ENCODE peak calls at places on chromosomes 12 and 14, in seven cellular contexts. Z, N, Q, G, V, O and H are unnamed samples.

GRCh38 chr14:103259801-103260628 is 74.0 kb upstream of the EIF5 start:
- DNase-seq in N (no peak), Z (no peak), V (no peak), O (no peak), G (no peak), Q (no peak), H (no peak)

GRCh38 chr12:67222302-67222701 is 46.9 kb upstream of the CAND1 start:
- DNase-seq in V (no peak), Z (peak; percentile 4), O (no peak), N (no peak), G (no peak), Q (peak; percentile 5), H (peak; percentile 31)

GRCh38 chr12:65740873-65741600 is 83.2 kb upstream of the HMGA2 start:
- DNase-seq in V (peak; percentile 97), Q (peak; percentile 72), O (peak; percentile 69), Z (no peak), N (no peak), G (no peak), H (peak; percentile 92)

GRCh38 chr12:89153341-89153740 is 199.0 kb downstream of the DUSP6 start:
- DNase-seq in V (no peak), N (no peak), G (no peak), Q (no peak), Z (no peak), O (no peak), H (no peak)

GRCh38 chr12:17304503-17305347 is 698.8 kb upstream of the LMO3 start:
- DNase-seq in Z (no peak), Q (no peak), N (no peak), V (no peak), O (no peak), G (no peak), H (no peak)

GRCh38 chr12:104743181-104743580 is 214.9 kb downstream of the SLC41A2 start:
- DNase-seq in Q (no peak), V (no peak), Z (no peak), N (no peak), G (no peak), O (no peak), H (no peak)

GRCh38 chr12:49348781-49349180 is 2.1 kb downstream of the DNAJC22 start:
- DNase-seq in Z (no peak), G (no peak), V (no peak), Q (no peak), N (no peak), O (no peak), H (no peak)

GRCh38 chr14:96363751-96364336 is 518 bp downstream of the GSKIP start:
- DNase-seq in Q (peak; percentile 65), Z (no peak), O (peak; percentile 48), N (no peak), V (peak; percentile 45), G (no peak), H (peak; percentile 36)

GRCh38 chr14:23119362-23120327 is 590 bp upstream of the CEBPE start:
- DNase-seq in O (no peak), G (no peak), V (no peak), Z (no peak), N (no peak), Q (no peak), H (no peak)

GRCh38 chr12:107955966-107956643 is 173.0 kb upstream of the WSCD2 start:
- DNase-seq in O (no peak), V (no peak), Q (no peak), N (no peak), Z (no peak), G (no peak), H (no peak)

GRCh38 chr12:32897688-32898573 is 1.4 kb upstream of the PKP2 start:
- DNase-seq in Z (no peak), Q (no peak), V (no peak), O (no peak), G (no peak), N (no peak), H (no peak)

GRCh38 chr14:47186491-47186890 is 488.9 kb downstream of the MDGA2 start:
- DNase-seq in O (no peak), Q (no peak), Z (no peak), G (no peak), V (no peak), N (no peak), H (no peak)

DNA sequence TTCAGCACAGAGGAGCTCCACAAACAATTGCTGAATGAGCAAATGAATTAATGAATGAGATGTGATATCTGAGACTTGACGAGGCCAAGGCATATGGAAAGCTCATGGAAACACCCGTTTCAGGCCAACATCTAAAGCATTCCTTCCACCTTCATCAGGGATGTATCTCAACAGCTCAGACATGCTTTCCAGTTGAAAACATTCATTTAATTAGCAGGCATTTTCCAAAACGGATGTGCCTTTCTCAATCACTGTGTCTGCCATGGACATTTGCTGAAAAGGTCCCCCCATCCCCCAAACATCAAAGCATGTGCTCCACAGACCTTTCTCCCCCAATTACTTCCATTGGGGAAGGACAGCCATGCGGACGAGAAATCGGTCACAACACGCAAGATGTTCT is 528.4 kb downstream of the MED13L start:
- DNase-seq in O (no peak), N (no peak), Z (no peak), G (no peak), V (no peak), Q (no peak), H (no peak)
- TF ChIP-seq SP1 in O (no peak), N (no peak), Z (no peak), G (no peak), V (no peak), Q (no peak), H (no peak)

GRCh38 chr12:132851465-132851864 is 22.8 kb upstream of the GOLGA3 start:
- DNase-seq in Q (no peak), O (no peak), N (no peak), Z (no peak), V (no peak), G (no peak), H (no peak)

GRCh38 chr12:132856581-132856980 is 27.9 kb upstream of the GOLGA3 start:
- DNase-seq in N (no peak), G (no peak), O (no peak), Q (no peak), Z (no peak), V (no peak), H (no peak)

GRCh38 chr12:132850291-132850690 is 21.6 kb upstream of the GOLGA3 start:
- DNase-seq in Z (no peak), Q (no peak), N (no peak), V (no peak), G (no peak), O (no peak), H (no peak)

GRCh38 chr12:132852496-132852895 is 23.8 kb upstream of the GOLGA3 start:
- DNase-seq in Q (no peak), O (no peak), Z (no peak), V (no peak), N (no peak), G (no peak), H (no peak)

GRCh38 chr12:132853285-132854092 is 24.8 kb upstream of the GOLGA3 start:
- DNase-seq in N (no peak), G (no peak), O (no peak), V (no peak), Z (no peak), Q (no peak), H (no peak)
- TF ChIP-seq SP1 in N (no peak), G (no peak), O (no peak), V (no peak), Z (no peak), Q (no peak), H (no peak)

GRCh38 chr14:105168979-105169507 is 467 bp upstream of the JAG2 start:
- DNase-seq in Q (peak; percentile 77), V (peak; percentile 76), Z (no peak), O (no peak), G (no peak), N (no peak), H (peak; percentile 71)

GRCh38 chr14:105167303-105168092 is 1.1 kb downstream of the JAG2 start:
- DNase-seq in N (no peak), O (no peak), V (no peak), Z (no peak), Q (peak; percentile 65), G (no peak), H (peak; percentile 60)

GRCh38 chr14:105169776-105170655 is 1.4 kb upstream of the JAG2 start:
- DNase-seq in Q (no peak), N (no peak), Z (no peak), G (no peak), V (no peak), O (no peak), H (no peak)

GRCh38 chr14:105168093-105168420 is 519 bp downstream of the JAG2 start:
- DNase-seq in Z (no peak), G (no peak), V (no peak), N (no peak), Q (no peak), O (no peak), H (no peak)

GRCh38 chr14:105168496-105168978 is at the start of gene JAG2:
- DNase-seq in G (no peak), N (no peak), O (no peak), Q (peak; percentile 80), V (peak; percentile 70), Z (no peak), H (peak; percentile 75)
- TF ChIP-seq SP1 in G (no peak), N (no peak), O (no peak), Q (no peak), V (no peak), Z (no peak), H (no peak)

DNA sequence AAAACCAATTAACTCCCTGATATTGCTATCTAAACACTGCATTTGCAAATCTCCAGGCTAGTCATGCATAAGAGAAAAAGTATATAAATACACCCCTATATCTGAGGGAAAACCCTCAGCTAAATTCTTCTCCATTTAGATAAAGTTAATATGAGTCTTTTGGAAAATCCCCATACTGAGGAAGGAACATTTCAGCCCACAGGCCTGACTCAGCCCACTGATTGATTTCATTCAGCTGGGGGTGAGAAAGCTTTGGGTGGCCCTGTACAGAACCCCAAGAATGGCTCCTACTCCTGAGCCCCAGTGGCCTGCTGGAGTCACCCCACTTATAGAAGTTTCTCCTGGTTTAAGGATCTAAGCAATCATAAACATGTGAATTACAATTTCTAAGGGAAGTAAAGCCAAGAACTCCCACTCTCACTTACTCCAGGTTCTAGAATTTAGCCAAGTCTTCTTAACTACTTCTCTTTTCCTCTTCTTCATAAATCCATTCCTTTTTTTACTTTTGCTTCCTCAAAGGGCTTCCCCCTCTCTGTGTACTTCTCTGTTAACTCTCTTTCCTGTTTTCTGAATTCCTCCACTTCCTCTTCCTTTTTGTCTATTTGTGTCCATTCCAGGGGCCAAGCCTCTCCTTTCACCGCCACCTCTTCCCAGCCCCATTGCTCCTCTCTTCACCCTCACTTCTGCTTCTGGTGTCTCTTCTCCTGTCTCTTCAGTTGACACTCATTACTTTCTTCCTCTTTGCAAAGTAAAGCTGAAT is 21.0 kb downstream of the RTN1 start:
- DNase-seq in N (no peak), G (no peak), Q (no peak), V (no peak), O (no peak), Z (no peak), H (no peak)
- TF ChIP-seq SP1 in N (no peak), G (no peak), Q (no peak), V (no peak), O (no peak), Z (no peak), H (no peak)

GRCh38 chr12:95173392-95174251 is 43.6 kb downstream of the FGD6 start:
- DNase-seq in Z (no peak), O (no peak), Q (peak; percentile 89), N (no peak), V (no peak), G (no peak), H (no peak)
- TF ChIP-seq SP1 in Z (no peak), O (no peak), Q (no peak), N (no peak), V (no peak), G (no peak), H (no peak)

GRCh38 chr12:6161124-6161882 is 36.8 kb upstream of the VWF start:
- DNase-seq in G (no peak), Z (no peak), V (no peak), N (no peak), Q (no peak), O (no peak), H (no peak)
- TF ChIP-seq SP1 in G (no peak), Z (no peak), V (no peak), N (no peak), Q (no peak), O (no peak), H (no peak)